ENCODE peak calls at places on chromosome 22, in eight cellular contexts. One of them, this sample, is unnamed.

GRCh38 chr22:35480143-35480542 is 60.5 kb upstream of the RASD2 start:
- DNase-seq in tibial nerve: no peak
- DNase-seq in transverse colon: peak
- DNase-seq in A549: no peak
- DNase-seq in K562: no peak
- DNase-seq in stomach: peak
- DNase-seq in H1: no peak
- DNase-seq in ovary: peak
- DNase-seq in this sample: no peak

GRCh38 chr22:48500481-48501230 is 1327.0 kb downstream of the BRD1 start:
- DNase-seq in tibial nerve: no peak
- DNase-seq in transverse colon: no peak
- DNase-seq in A549: no peak
- DNase-seq in K562: no peak
- DNase-seq in stomach: no peak
- DNase-seq in H1: no peak
- DNase-seq in ovary: no peak
- DNase-seq in this sample: no peak

GRCh38 chr22:33806191-33806590 is 114.1 kb downstream of the LARGE1 start:
- DNase-seq in tibial nerve: no peak
- DNase-seq in transverse colon: peak
- DNase-seq in A549: no peak
- DNase-seq in K562: no peak
- DNase-seq in stomach: no peak
- DNase-seq in H1: no peak
- DNase-seq in ovary: no peak
- DNase-seq in this sample: no peak

GRCh38 chr22:29912605-29913398 is 29.8 kb downstream of the MTMR3 start:
- DNase-seq in tibial nerve: no peak
- DNase-seq in transverse colon: no peak
- DNase-seq in A549: peak
- DNase-seq in K562: no peak
- DNase-seq in stomach: no peak
- DNase-seq in H1: no peak
- DNase-seq in ovary: no peak
- DNase-seq in this sample: no peak

GRCh38 chr22:43004362-43005035 is 10.4 kb downstream of the PACSIN2 start:
- DNase-seq in tibial nerve: no peak
- DNase-seq in transverse colon: peak
- DNase-seq in A549: peak
- DNase-seq in K562: no peak
- DNase-seq in stomach: no peak
- DNase-seq in H1: no peak
- DNase-seq in ovary: no peak
- DNase-seq in this sample: no peak

GRCh38 chr22:29607426-29607825 is 4.0 kb downstream of the NF2 start:
- DNase-seq in tibial nerve: no peak
- DNase-seq in transverse colon: no peak
- DNase-seq in A549: no peak
- DNase-seq in K562: no peak
- DNase-seq in stomach: no peak
- DNase-seq in H1: no peak
- DNase-seq in ovary: no peak
- DNase-seq in this sample: no peak

GRCh38 chr22:42623301-42623751 is 8.6 kb upstream of the POLDIP3 start:
- DNase-seq in tibial nerve: no peak
- DNase-seq in transverse colon: peak
- DNase-seq in A549: no peak
- DNase-seq in K562: no peak
- DNase-seq in stomach: peak
- DNase-seq in H1: no peak
- DNase-seq in ovary: no peak
- DNase-seq in this sample: no peak

GRCh38 chr22:21003782-21004181 is 1.9 kb upstream of the THAP7 start:
- DNase-seq in tibial nerve: no peak
- DNase-seq in transverse colon: peak
- DNase-seq in A549: no peak
- DNase-seq in K562: peak
- DNase-seq in stomach: no peak
- DNase-seq in H1: no peak
- DNase-seq in ovary: no peak
- DNase-seq in this sample: no peak

GRCh38 chr22:32987081-32987631 is 71.0 kb downstream of the SYN3 start:
- DNase-seq in tibial nerve: no peak
- DNase-seq in transverse colon: no peak
- DNase-seq in A549: no peak
- DNase-seq in K562: no peak
- DNase-seq in stomach: no peak
- DNase-seq in H1: peak
- DNase-seq in ovary: no peak
- DNase-seq in this sample: no peak

GRCh38 chr22:17159504-17159951 is 451 bp upstream of the HDHD5 start:
- DNase-seq in tibial nerve: peak
- DNase-seq in transverse colon: peak
- DNase-seq in A549: peak
- DNase-seq in K562: no peak
- DNase-seq in stomach: peak
- DNase-seq in H1: no peak
- DNase-seq in ovary: peak
- DNase-seq in this sample: no peak

GRCh38 chr22:33891992-33892391 is 28.3 kb downstream of the LARGE1 start:
- DNase-seq in tibial nerve: no peak
- DNase-seq in transverse colon: no peak
- DNase-seq in A549: no peak
- DNase-seq in K562: no peak
- DNase-seq in stomach: no peak
- DNase-seq in H1: no peak
- DNase-seq in ovary: no peak
- DNase-seq in this sample: no peak

GRCh38 chr22:31122532-31123291 is at the start of gene INPP5J:
- DNase-seq in tibial nerve: no peak
- DNase-seq in transverse colon: peak
- DNase-seq in A549: peak
- DNase-seq in K562: no peak
- DNase-seq in stomach: peak
- DNase-seq in H1: no peak
- DNase-seq in ovary: peak
- DNase-seq in this sample: no peak

GRCh38 chr22:22397875-22398524 is 110.5 kb downstream of the ZNF280B start:
- DNase-seq in tibial nerve: no peak
- DNase-seq in transverse colon: no peak
- DNase-seq in A549: no peak
- DNase-seq in K562: no peak
- DNase-seq in stomach: no peak
- DNase-seq in H1: no peak
- DNase-seq in ovary: no peak
- DNase-seq in this sample: no peak

GRCh38 chr22:29031236-29031982 is 30.2 kb downstream of the C22orf31 start:
- DNase-seq in tibial nerve: peak
- DNase-seq in transverse colon: peak
- DNase-seq in A549: peak
- DNase-seq in K562: peak
- DNase-seq in stomach: peak
- DNase-seq in H1: peak
- DNase-seq in ovary: peak
- DNase-seq in this sample: no peak

GRCh38 chr22:46911341-46911740 is 148.9 kb downstream of the TBC1D22A start:
- DNase-seq in tibial nerve: no peak
- DNase-seq in transverse colon: no peak
- DNase-seq in A549: no peak
- DNase-seq in K562: no peak
- DNase-seq in stomach: no peak
- DNase-seq in H1: peak
- DNase-seq in ovary: no peak
- DNase-seq in this sample: no peak

GRCh38 chr22:42376721-42377177 is 55.5 kb downstream of the NFAM1 start:
- DNase-seq in tibial nerve: peak
- DNase-seq in transverse colon: peak
- DNase-seq in A549: no peak
- DNase-seq in K562: peak
- DNase-seq in stomach: peak
- DNase-seq in H1: no peak
- DNase-seq in ovary: peak
- DNase-seq in this sample: peak

GRCh38 chr22:42648368-42649260 is 578 bp downstream of the CYB5R3 start:
- DNase-seq in tibial nerve: no peak
- DNase-seq in transverse colon: peak
- DNase-seq in A549: peak
- DNase-seq in K562: no peak
- DNase-seq in stomach: peak
- DNase-seq in H1: no peak
- DNase-seq in ovary: peak
- DNase-seq in this sample: no peak

GRCh38 chr22:48490513-48491411 is 1336.9 kb downstream of the BRD1 start:
- DNase-seq in tibial nerve: no peak
- DNase-seq in transverse colon: no peak
- DNase-seq in A549: peak
- DNase-seq in K562: no peak
- DNase-seq in stomach: peak
- DNase-seq in H1: no peak
- DNase-seq in ovary: no peak
- DNase-seq in this sample: peak

GRCh38 chr22:35538801-35539321 is 1.8 kb upstream of the RASD2 start:
- DNase-seq in tibial nerve: no peak
- DNase-seq in transverse colon: peak
- DNase-seq in A549: peak
- DNase-seq in K562: no peak
- DNase-seq in stomach: no peak
- DNase-seq in H1: peak
- DNase-seq in ovary: no peak
- DNase-seq in this sample: no peak

GRCh38 chr22:17137861-17138425 is 16.8 kb upstream of the TMEM121B start:
- DNase-seq in tibial nerve: no peak
- DNase-seq in transverse colon: no peak
- DNase-seq in A549: no peak
- DNase-seq in K562: no peak
- DNase-seq in stomach: no peak
- DNase-seq in H1: no peak
- DNase-seq in ovary: no peak
- DNase-seq in this sample: peak

GRCh38 chr22:38222797-38223119 is 21.0 kb downstream of the MAFF start:
- DNase-seq in tibial nerve: no peak
- DNase-seq in transverse colon: peak
- DNase-seq in A549: no peak
- DNase-seq in K562: no peak
- DNase-seq in stomach: peak
- DNase-seq in H1: no peak
- DNase-seq in ovary: no peak
- DNase-seq in this sample: no peak

GRCh38 chr22:37777122-37777687 is 30.5 kb upstream of the GCAT start:
- DNase-seq in tibial nerve: peak
- DNase-seq in transverse colon: peak
- DNase-seq in A549: no peak
- DNase-seq in K562: peak
- DNase-seq in stomach: peak
- DNase-seq in H1: no peak
- DNase-seq in ovary: peak
- DNase-seq in this sample: peak

GRCh38 chr22:30159561-30160353 is 79.5 kb downstream of the HORMAD2 start:
- DNase-seq in tibial nerve: peak
- DNase-seq in transverse colon: no peak
- DNase-seq in A549: peak
- DNase-seq in K562: no peak
- DNase-seq in stomach: no peak
- DNase-seq in H1: no peak
- DNase-seq in ovary: no peak
- DNase-seq in this sample: no peak

GRCh38 chr22:41181349-41182241 is 23.5 kb upstream of the L3MBTL2 start:
- DNase-seq in tibial nerve: no peak
- DNase-seq in transverse colon: peak
- DNase-seq in A549: no peak
- DNase-seq in K562: no peak
- DNase-seq in stomach: no peak
- DNase-seq in H1: no peak
- DNase-seq in ovary: peak
- DNase-seq in this sample: peak
- TF ChIP-seq EP300 in tibial nerve: no peak
- TF ChIP-seq EP300 in transverse colon: no peak
- TF ChIP-seq EP300 in A549: no peak
- TF ChIP-seq EP300 in K562: no peak
- TF ChIP-seq EP300 in stomach: no peak
- TF ChIP-seq EP300 in H1: no peak
- TF ChIP-seq EP300 in ovary: no peak
- TF ChIP-seq EP300 in this sample: no peak

GRCh38 chr22:50289151-50289941 is 18.1 kb downstream of the PLXNB2 start:
- DNase-seq in tibial nerve: no peak
- DNase-seq in transverse colon: no peak
- DNase-seq in A549: no peak
- DNase-seq in K562: no peak
- DNase-seq in stomach: no peak
- DNase-seq in H1: no peak
- DNase-seq in ovary: no peak
- DNase-seq in this sample: no peak

GRCh38 chr22:50294319-50294656 is 13.2 kb downstream of the PLXNB2 start:
- DNase-seq in tibial nerve: no peak
- DNase-seq in transverse colon: no peak
- DNase-seq in A549: no peak
- DNase-seq in K562: no peak
- DNase-seq in stomach: no peak
- DNase-seq in H1: no peak
- DNase-seq in ovary: no peak
- DNase-seq in this sample: no peak

GRCh38 chr22:50296658-50297490 is 10.6 kb downstream of the PLXNB2 start:
- DNase-seq in tibial nerve: no peak
- DNase-seq in transverse colon: no peak
- DNase-seq in A549: no peak
- DNase-seq in K562: no peak
- DNase-seq in stomach: no peak
- DNase-seq in H1: no peak
- DNase-seq in ovary: no peak
- DNase-seq in this sample: no peak

GRCh38 chr22:50289942-50290630 is 17.4 kb downstream of the PLXNB2 start:
- DNase-seq in tibial nerve: no peak
- DNase-seq in transverse colon: no peak
- DNase-seq in A549: no peak
- DNase-seq in K562: no peak
- DNase-seq in stomach: no peak
- DNase-seq in H1: no peak
- DNase-seq in ovary: no peak
- DNase-seq in this sample: no peak

GRCh38 chr22:50292643-50293440 is 14.6 kb downstream of the PLXNB2 start:
- DNase-seq in tibial nerve: no peak
- DNase-seq in transverse colon: no peak
- DNase-seq in A549: no peak
- DNase-seq in K562: no peak
- DNase-seq in stomach: no peak
- DNase-seq in H1: peak
- DNase-seq in ovary: no peak
- DNase-seq in this sample: no peak
- TF ChIP-seq EP300 in tibial nerve: no peak
- TF ChIP-seq EP300 in transverse colon: no peak
- TF ChIP-seq EP300 in A549: no peak
- TF ChIP-seq EP300 in K562: no peak
- TF ChIP-seq EP300 in stomach: no peak
- TF ChIP-seq EP300 in H1: no peak
- TF ChIP-seq EP300 in ovary: no peak
- TF ChIP-seq EP300 in this sample: no peak

GRCh38 chr22:45552580-45553332 is 50.1 kb downstream of the FBLN1 start:
- DNase-seq in tibial nerve: peak
- DNase-seq in transverse colon: peak
- DNase-seq in A549: no peak
- DNase-seq in K562: no peak
- DNase-seq in stomach: peak
- DNase-seq in H1: no peak
- DNase-seq in ovary: peak
- DNase-seq in this sample: no peak
- TF ChIP-seq EP300 in tibial nerve: no peak
- TF ChIP-seq EP300 in transverse colon: no peak
- TF ChIP-seq EP300 in A549: no peak
- TF ChIP-seq EP300 in K562: no peak
- TF ChIP-seq EP300 in stomach: no peak
- TF ChIP-seq EP300 in H1: no peak
- TF ChIP-seq EP300 in ovary: peak
- TF ChIP-seq EP300 in this sample: no peak

GRCh38 chr22:39423976-39424375 is 24.4 kb downstream of the TAB1 start:
- DNase-seq in tibial nerve: no peak
- DNase-seq in transverse colon: no peak
- DNase-seq in A549: no peak
- DNase-seq in K562: no peak
- DNase-seq in stomach: no peak
- DNase-seq in H1: no peak
- DNase-seq in ovary: no peak
- DNase-seq in this sample: no peak
- TF ChIP-seq EP300 in tibial nerve: no peak
- TF ChIP-seq EP300 in transverse colon: no peak
- TF ChIP-seq EP300 in A549: no peak
- TF ChIP-seq EP300 in K562: no peak
- TF ChIP-seq EP300 in stomach: no peak
- TF ChIP-seq EP300 in H1: no peak
- TF ChIP-seq EP300 in ovary: no peak
- TF ChIP-seq EP300 in this sample: no peak